ENCODE peak calls at places on chromosomes 16 and 17, in nine cellular contexts. N is adipocyte, U is heart left ventricle, Q is left ventricle myocardium inferior, S is HCT116, Z is tibial nerve, W is mammary epithelial cell, P is thoracic aorta, V is astrocyte. K is an unnamed sample.
A peak's percentile ranks its signal among the peaks of the same experiment; 100 is the strongest.

GRCh38 chr17:40309031-40309937 is at the start of gene RARA:
- DNase-seq in S (no peak), U (no peak), W (no peak), V (no peak), P (no peak), Q (peak; percentile 59), Z (peak; percentile 10), N (peak; percentile 60), K (peak; percentile 52)

GRCh38 chr16:85046957-85047866 is 19.6 kb downstream of the KIAA0513 start:
- DNase-seq in N (no peak), S (no peak), P (no peak), U (no peak), Z (no peak), W (no peak), Q (no peak), V (no peak), K (no peak)

GRCh38 chr17:10768766-10769383 is 35.0 kb downstream of the TMEM238L start:
- DNase-seq in Z (no peak), P (no peak), U (no peak), V (no peak), S (no peak), N (no peak), Q (no peak), W (no peak), K (no peak)

GRCh38 chr16:23183486-23183862 is 929 bp downstream of the SCNN1G start:
- DNase-seq in S (no peak), N (no peak), W (no peak), U (no peak), Q (no peak), P (no peak), Z (no peak), V (no peak), K (no peak)

GRCh38 chr17:57125406-57125805 is 40.4 kb downstream of the AKAP1 start:
- DNase-seq in V (no peak), P (no peak), N (no peak), Z (no peak), U (no peak), W (no peak), S (no peak), Q (no peak), K (no peak)

GRCh38 chr16:68993885-68994284 is 111.6 kb upstream of the HAS3 start:
- DNase-seq in W (peak; percentile 84), U (no peak), Q (no peak), N (peak; percentile 84), P (no peak), V (peak; percentile 95), Z (no peak), S (no peak), K (no peak)

GRCh38 chr17:78341559-78342437 is 18.1 kb downstream of the SOCS3 start:
- DNase-seq in N (peak; percentile 93), V (peak; percentile 68), P (no peak), Q (peak; percentile 85), W (peak; percentile 65), U (peak; percentile 86), Z (peak; percentile 66), S (no peak), K (no peak)

GRCh38 chr16:1113889-1114526 is 18.0 kb upstream of the C1QTNF8 start:
- DNase-seq in V (no peak), Z (no peak), W (no peak), S (no peak), P (no peak), U (no peak), N (no peak), Q (no peak), K (no peak)

GRCh38 chr16:77322757-77323156 is 112.1 kb downstream of the ADAMTS18 start:
- DNase-seq in V (no peak), S (no peak), U (no peak), W (no peak), N (no peak), Z (no peak), Q (no peak), P (no peak), K (no peak)

GRCh38 chr17:19978206-19978802 is 676 bp upstream of the AKAP10 start:
- DNase-seq in P (no peak), Q (no peak), S (no peak), V (peak; percentile 8), Z (no peak), N (no peak), U (no peak), W (no peak), K (no peak)

GRCh38 chr16:15572329-15573001 is 70.5 kb downstream of the MARF1 start:
- DNase-seq in U (no peak), N (peak; percentile 91), Q (no peak), W (no peak), P (no peak), S (no peak), Z (no peak), V (peak; percentile 75), K (no peak)

GRCh38 chr16:78199325-78200022 is 100.0 kb downstream of the WWOX start:
- DNase-seq in U (no peak), Q (no peak), N (no peak), P (no peak), Z (no peak), S (no peak), W (no peak), V (no peak), K (no peak)

GRCh38 chr17:44533533-44534246 is 23.6 kb upstream of the FZD2 start:
- DNase-seq in S (peak; percentile 77), V (peak; percentile 71), P (peak; percentile 73), U (peak; percentile 83), W (peak; percentile 52), Q (peak; percentile 87), Z (peak; percentile 92), N (peak; percentile 98), K (peak; percentile 80)

GRCh38 chr16:86013867-86014266 is 114.9 kb downstream of the IRF8 start:
- DNase-seq in U (no peak), N (no peak), S (no peak), Z (no peak), Q (no peak), P (no peak), V (no peak), W (no peak), K (no peak)

GRCh38 chr17:83081561-83082201 is 2.3 kb downstream of the METRNL start:
- DNase-seq in P (no peak), Q (no peak), W (no peak), Z (no peak), N (peak; percentile 26), V (no peak), U (no peak), S (no peak), K (peak; percentile 53)

GRCh38 chr16:10852948-10853347 is 24.1 kb upstream of the CIITA start:
- DNase-seq in S (no peak), V (no peak), Z (no peak), W (no peak), N (no peak), P (no peak), U (no peak), Q (no peak), K (no peak)

GRCh38 chr17:19243838-19244237 is 6.7 kb downstream of the EPN2 start:
- DNase-seq in W (no peak), Q (no peak), S (no peak), U (no peak), V (no peak), Z (no peak), N (no peak), P (no peak), K (no peak)

GRCh38 chr16:85156869-85157268 is 44.6 kb upstream of the CIBAR2 start:
- DNase-seq in P (no peak), U (no peak), Z (no peak), V (no peak), N (no peak), W (no peak), S (no peak), Q (no peak), K (no peak)

GRCh38 chr16:54290203-54291106 is 3.9 kb upstream of the IRX3 start:
- DNase-seq in U (no peak), W (no peak), P (no peak), N (no peak), Q (no peak), Z (no peak), V (no peak), S (no peak), K (no peak)

DNA sequence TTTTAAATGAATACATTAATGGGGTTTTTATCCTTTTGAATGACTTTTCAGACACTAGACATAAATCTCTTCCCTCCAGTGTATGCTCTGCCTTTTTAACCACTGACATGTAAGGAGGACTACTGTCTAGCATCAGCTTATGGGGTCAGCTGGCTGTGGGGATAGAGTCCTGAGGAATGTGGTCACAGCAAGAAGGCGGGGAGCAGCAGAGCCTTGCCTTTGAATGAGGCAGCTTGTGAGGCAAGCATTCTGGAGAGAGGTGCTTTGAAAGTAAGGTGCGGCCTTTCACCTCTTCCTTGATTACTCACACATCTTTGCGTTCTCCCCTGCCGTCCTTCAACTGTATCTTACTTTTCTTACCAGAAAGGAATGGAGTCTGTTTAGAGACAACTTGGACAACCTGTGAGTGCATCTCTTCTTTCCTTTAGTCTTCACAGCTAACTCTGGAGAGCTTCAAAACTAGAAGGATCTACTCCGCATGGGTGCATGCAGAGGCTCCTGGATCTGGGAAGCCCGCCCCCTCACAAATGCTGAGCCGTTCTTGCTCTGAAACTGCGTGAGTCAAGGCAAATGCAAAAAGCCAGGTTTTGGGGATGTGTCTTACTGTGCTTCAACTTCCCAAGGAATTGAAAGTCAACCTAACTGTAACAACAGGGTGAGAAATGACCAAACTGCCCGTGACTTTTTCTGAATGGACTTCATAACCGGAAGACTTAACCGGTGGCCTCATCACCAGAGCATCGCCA is 49.9 kb downstream of the ADCY7 start:
- DNase-seq in U (no peak), Z (no peak), Q (no peak), W (no peak), S (no peak), V (no peak), P (no peak), N (no peak), K (no peak)
- H3K4me1 ChIP-seq in U (peaks cover 3% of the 10 kb centered on the region), Z (no peaks in the 10 kb centered on the region), Q (peaks cover 8% of the 10 kb centered on the region), W (no peaks in the 10 kb centered on the region), S (no peaks in the 10 kb centered on the region), V (peaks cover 16% of the 10 kb centered on the region), P (no peaks in the 10 kb centered on the region), N (peaks cover 7% of the 10 kb centered on the region), K (peaks cover 22% of the 10 kb centered on the region)

GRCh38 chr16:65283238-65283651 is 161.4 kb upstream of the CDH11 start:
- DNase-seq in Q (no peak), U (no peak), S (no peak), Z (no peak), P (no peak), V (peak; percentile 60), W (no peak), N (no peak), K (no peak)
- H3K4me1 ChIP-seq in Q (peaks cover 22% of the 10 kb centered on the region), U (no peaks in the 10 kb centered on the region), S (no peaks in the 10 kb centered on the region), Z (no peaks in the 10 kb centered on the region), P (peaks cover 11% of the 10 kb centered on the region), V (peaks cover 6% of the 10 kb centered on the region), W (no peaks in the 10 kb centered on the region), N (peaks cover 10% of the 10 kb centered on the region), K (no peaks in the 10 kb centered on the region)

GRCh38 chr17:73237714-73238113 is 24.0 kb downstream of the CPSF4L start:
- DNase-seq in Q (no peak), S (no peak), U (no peak), P (no peak), Z (no peak), W (no peak), V (no peak), N (no peak), K (no peak)
- H3K4me1 ChIP-seq in Q (peaks cover 56% of the 10 kb centered on the region), S (peaks cover 4% of the 10 kb centered on the region), U (peaks cover 7% of the 10 kb centered on the region), P (peaks cover 22% of the 10 kb centered on the region), Z (no peaks in the 10 kb centered on the region), W (peaks cover 4% of the 10 kb centered on the region), V (no peaks in the 10 kb centered on the region), N (peaks cover 5% of the 10 kb centered on the region), K (peaks cover 27% of the 10 kb centered on the region)

DNA sequence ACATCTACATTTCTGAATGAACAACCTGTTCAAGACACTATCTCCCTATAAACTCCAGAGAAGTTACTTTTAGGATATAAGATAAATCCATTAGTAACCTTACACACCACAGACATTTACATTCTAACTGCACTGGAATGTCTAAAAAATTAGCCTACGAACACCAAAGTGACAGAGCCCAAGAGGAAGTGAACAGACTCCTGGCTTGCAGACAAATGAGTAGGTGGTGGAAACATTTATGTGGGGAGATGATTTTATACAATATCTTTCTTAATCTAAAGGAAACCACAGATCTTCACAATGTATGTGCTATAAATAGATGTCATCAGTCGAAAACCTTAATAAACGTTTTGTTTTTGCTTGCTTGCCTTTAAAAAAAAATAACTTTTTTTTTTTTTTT is 18.8 kb downstream of the ZNF652 start:
- DNase-seq in S (no peak), Z (no peak), U (no peak), V (peak; percentile 85), Q (no peak), W (peak; percentile 35), P (no peak), N (peak; percentile 50), K (no peak)
- H3K4me1 ChIP-seq in S (no peaks in the 10 kb centered on the region), Z (peaks cover 9% of the 10 kb centered on the region), U (peaks cover 6% of the 10 kb centered on the region), V (peaks cover 13% of the 10 kb centered on the region), Q (peaks cover 35% of the 10 kb centered on the region), W (peaks cover 5% of the 10 kb centered on the region), P (peaks cover 19% of the 10 kb centered on the region), N (peaks cover 24% of the 10 kb centered on the region), K (peaks cover 64% of the 10 kb centered on the region)

K was measured in CD8-positive, alpha-beta T cell.